ENCODE peak calls at places on chromosomes 6 and 20, in five cellular contexts. B, F, I, R and G are unnamed samples.

GRCh38 chr6:158311193-158311592 is 1.1 kb upstream of the TULP4 start:
- DNase-seq in B (no peak), F (no peak), I (no peak), R (no peak), G (no peak)

GRCh38 chr6:110646419-110646698 is 168.9 kb downstream of the CDK19 start:
- DNase-seq in B (no peak), F (no peak), I (no peak), R (no peak), G (no peak)

GRCh38 chr20:13865825-13866351 is 81.1 kb downstream of the NDUFAF5 start:
- DNase-seq in B (no peak), F (no peak), I (no peak), R (no peak), G (no peak)

GRCh38 chr20:22620342-22620741 is 36.0 kb upstream of the FOXA2 start:
- DNase-seq in B (no peak), F (no peak), I (no peak), R (no peak), G (no peak)

GRCh38 chr20:5191829-5192569 is 65.2 kb downstream of the CDS2 start:
- DNase-seq in B (peak), F (peak), I (peak), R (peak), G (peak)

GRCh38 chr6:169046483-169047192 is 207.0 kb downstream of the THBS2 start:
- DNase-seq in B (no peak), F (no peak), I (no peak), R (peak), G (no peak)

GRCh38 chr6:167664678-167665445 is 161.8 kb upstream of the AFDN start:
- DNase-seq in B (no peak), F (no peak), I (no peak), R (no peak), G (no peak)

GRCh38 chr6:3887150-3887700 is 38.1 kb downstream of the FAM50B start:
- DNase-seq in B (no peak), F (no peak), I (no peak), R (no peak), G (peak)

GRCh38 chr6:13302751-13303667 is 25.3 kb downstream of the TBC1D7 start:
- DNase-seq in B (peak), F (no peak), I (peak), R (peak), G (peak)

GRCh38 chr20:33765592-33765991 is 33.8 kb downstream of the ZNF341 start:
- DNase-seq in B (no peak), F (no peak), I (no peak), R (no peak), G (no peak)

GRCh38 chr6:153096031-153096430 is 35.1 kb downstream of the RGS17 start:
- DNase-seq in B (no peak), F (no peak), I (no peak), R (no peak), G (peak)

GRCh38 chr6:148760143-148760505 is 13.3 kb downstream of the UST start:
- DNase-seq in B (no peak), F (no peak), I (no peak), R (no peak), G (no peak)

GRCh38 chr20:46022411-46023147 is 6.4 kb upstream of the SLC12A5 start:
- DNase-seq in B (peak), F (peak), I (peak), R (peak), G (peak)